ENCODE peak calls at places on chromosomes 16 and 17, in eight cellular contexts. L is activated effector memory CD4-positive, alpha-beta T cell treated with anti-CD3 and anti-CD28 coated beads, Interleukin-2, amount 50 U/mL, for 16 hours; J is left ventricle myocardium inferior; P is pancreas; Z is naive thymus-derived CD4-positive, alpha-beta T cell; O is colonic mucosa; U is G401; R is psoas muscle. E is an unnamed sample.

GRCh38 chr16:88063201-88063773 is 112.1 kb downstream of the BANP start:
- DNase-seq in O (no peak), L (no peak), J (peak), P (no peak), Z (no peak), U (peak), R (peak), E (no peak)

GRCh38 chr16:81814751-81815428 is 35.8 kb downstream of the PLCG2 start:
- DNase-seq in R (no peak), U (no peak), P (no peak), O (no peak), L (no peak), Z (no peak), J (no peak), E (no peak)

GRCh38 chr17:9215465-9215864 is 194.2 kb downstream of the NTN1 start:
- DNase-seq in U (no peak), L (no peak), R (no peak), O (no peak), P (no peak), J (no peak), Z (no peak), E (no peak)

GRCh38 chr16:23452572-23453337 is at the start of gene COG7:
- DNase-seq in U (peak), L (peak), P (peak), R (peak), Z (peak), O (peak), J (peak), E (peak)

GRCh38 chr17:2262146-2262587 is 41.4 kb downstream of the SMG6 start:
- DNase-seq in R (no peak), L (no peak), J (no peak), P (no peak), Z (no peak), O (no peak), U (no peak), E (no peak)

GRCh38 chr16:8948831-8949230 is 14.9 kb downstream of the USP7 start:
- DNase-seq in P (no peak), U (no peak), R (no peak), Z (no peak), J (no peak), L (no peak), O (no peak), E (no peak)

GRCh38 chr17:75238684-75239191 is 22.7 kb downstream of the GGA3 start:
- DNase-seq in Z (peak), P (peak), R (peak), U (peak), O (peak), J (no peak), L (peak), E (peak)

GRCh38 chr16:21162661-21163151 is 4.2 kb downstream of the LDAF1 start:
- DNase-seq in O (no peak), J (peak), R (peak), L (no peak), P (no peak), Z (no peak), U (peak), E (no peak)

GRCh38 chr16:2976673-2977072 is 3.6 kb downstream of the PKMYT1 start:
- DNase-seq in U (no peak), L (no peak), O (no peak), J (no peak), P (no peak), Z (no peak), R (no peak), E (no peak)

GRCh38 chr16:20897253-20897896 is 2.8 kb downstream of the DCUN1D3 start:
- DNase-seq in L (no peak), P (no peak), J (no peak), Z (no peak), R (peak), O (no peak), U (peak), E (no peak)

GRCh38 chr16:81633680-81634379 is 145.3 kb upstream of the PLCG2 start:
- DNase-seq in J (no peak), L (no peak), P (no peak), U (no peak), O (no peak), Z (no peak), R (no peak), E (no peak)

GRCh38 chr16:88010971-88011483 is 59.8 kb downstream of the BANP start:
- DNase-seq in R (no peak), O (no peak), L (no peak), Z (no peak), J (no peak), U (no peak), P (no peak), E (no peak)

GRCh38 chr17:49117581-49118230 is 14.9 kb upstream of the B4GALNT2 start:
- DNase-seq in L (no peak), R (no peak), U (no peak), P (no peak), O (peak), Z (no peak), J (no peak), E (no peak)